ENCODE peak calls at places on chromosomes 1 and 21, in six cellular contexts. X is tibial nerve, L is heart left ventricle, B is uterus, O is Panc1, M is ovary. P is an unnamed sample.

GRCh38 chr1:51341876-51342496 is 11.6 kb upstream of the TTC39A start:
- DNase-seq in X (no peak), L (no peak), B (no peak), O (no peak), M (no peak), P (no peak)

GRCh38 chr1:160522622-160523345 is at the start of gene SLAMF6:
- DNase-seq in X (no peak), L (no peak), B (no peak), O (no peak), M (no peak), P (no peak)

GRCh38 chr1:110337704-110338199 is 1.4 kb upstream of the RBM15 start:
- DNase-seq in X (peak; percentile 16), L (peak; percentile 32), B (peak; percentile 32), O (no peak), M (peak; percentile 24), P (peak; percentile 48)

GRCh38 chr1:172903581-172904220 is 147.0 kb downstream of the TNFSF18 start:
- DNase-seq in X (no peak), L (no peak), B (no peak), O (no peak), M (no peak), P (no peak)

GRCh38 chr1:24105368-24106160 is 6.4 kb downstream of the MYOM3 start:
- DNase-seq in X (no peak), L (no peak), B (no peak), O (no peak), M (no peak), P (no peak)

GRCh38 chr1:29632436-29633270 is 396.3 kb downstream of the PTPRU start:
- DNase-seq in X (no peak), L (no peak), B (no peak), O (no peak), M (no peak), P (no peak)

GRCh38 chr1:241990040-241990439 is 8.9 kb downstream of the MAP1LC3C start:
- DNase-seq in X (peak; percentile 87), L (peak; percentile 73), B (peak; percentile 90), O (no peak), M (peak; percentile 88), P (peak; percentile 76)

GRCh38 chr1:8347635-8348034 is 29.7 kb downstream of the SLC45A1 start:
- DNase-seq in X (no peak), L (no peak), B (peak; percentile 22), O (no peak), M (no peak), P (no peak)

GRCh38 chr1:159261311-159261710 is 40.8 kb upstream of the FCER1A start:
- DNase-seq in X (no peak), L (no peak), B (no peak), O (no peak), M (no peak), P (no peak)

GRCh38 chr1:223421676-223422075 is 28.5 kb downstream of the CCDC185 start:
- DNase-seq in X (no peak), L (no peak), B (no peak), O (no peak), M (no peak), P (no peak)

GRCh38 chr1:80731241-80731894 is 1069.4 kb upstream of the ADGRL2 start:
- DNase-seq in X (no peak), L (no peak), B (no peak), O (no peak), M (no peak), P (peak; percentile 17)

GRCh38 chr1:18581420-18581880 is 49.2 kb upstream of the PAX7 start:
- DNase-seq in X (peak; percentile 16), L (no peak), B (no peak), O (no peak), M (no peak), P (peak; percentile 23)

GRCh38 chr1:34924759-34925555 is 4.5 kb downstream of the DLGAP3 start:
- DNase-seq in X (peak; percentile 49), L (peak; percentile 60), B (peak; percentile 55), O (no peak), M (peak; percentile 60), P (peak; percentile 64)

GRCh38 chr1:42680921-42681683 is 1.1 kb upstream of the YBX1 start:
- DNase-seq in X (no peak), L (no peak), B (no peak), O (no peak), M (no peak), P (no peak)

GRCh38 chr1:56359036-56359435 is 220.3 kb downstream of the PLPP3 start:
- DNase-seq in X (no peak), L (no peak), B (no peak), O (no peak), M (no peak), P (no peak)

GRCh38 chr1:201226859-201227488 is 36.4 kb downstream of the IGFN1 start:
- DNase-seq in X (no peak), L (no peak), B (peak; percentile 10), O (no peak), M (no peak), P (no peak)

GRCh38 chr1:53482441-53483153 is 23.4 kb downstream of the DMRTB1 start:
- DNase-seq in X (no peak), L (no peak), B (no peak), O (no peak), M (no peak), P (no peak)

GRCh38 chr1:32128971-32129370 is 21.1 kb downstream of the KPNA6 start:
- DNase-seq in X (no peak), L (no peak), B (no peak), O (no peak), M (no peak), P (no peak)

GRCh38 chr1:33410091-33410701 is 20.7 kb downstream of the PHC2 start:
- DNase-seq in X (no peak), L (peak; percentile 29), B (no peak), O (no peak), M (no peak), P (no peak)

GRCh38 chr1:44328767-44329416 is 26.2 kb downstream of the ERI3 start:
- DNase-seq in X (no peak), L (no peak), B (no peak), O (no peak), M (no peak), P (no peak)

GRCh38 chr1:35577071-35577998 is 4.2 kb downstream of the TFAP2E start:
- DNase-seq in X (peak; percentile 22), L (no peak), B (no peak), O (no peak), M (no peak), P (no peak)

GRCh38 chr21:37450385-37451044 is 83.9 kb downstream of the DYRK1A start:
- DNase-seq in X (no peak), L (no peak), B (no peak), O (no peak), M (no peak), P (no peak)

GRCh38 chr1:103056423-103056822 is 51.9 kb downstream of the COL11A1 start:
- DNase-seq in X (no peak), L (no peak), B (no peak), O (no peak), M (no peak), P (no peak)

GRCh38 chr1:158864595-158864994 is 33.4 kb downstream of the MNDA start:
- DNase-seq in X (no peak), L (no peak), B (no peak), O (no peak), M (no peak), P (no peak)

GRCh38 chr1:153531638-153532037 is 4.2 kb downstream of the S100A6 start:
- DNase-seq in X (no peak), L (no peak), B (no peak), O (no peak), M (no peak), P (no peak)

GRCh38 chr1:245742891-245743290 is 588.1 kb downstream of the KIF26B start:
- DNase-seq in X (no peak), L (no peak), B (no peak), O (no peak), M (no peak), P (no peak)

GRCh38 chr1:58885998-58886397 is 102.2 kb upstream of the JUN start:
- DNase-seq in X (peak; percentile 62), L (no peak), B (no peak), O (no peak), M (peak; percentile 30), P (no peak)

GRCh38 chr1:228280106-228280901 is 72.5 kb downstream of the OBSCN start:
- DNase-seq in X (no peak), L (no peak), B (no peak), O (no peak), M (no peak), P (no peak)

GRCh38 chr1:228283043-228283371 is 75.2 kb downstream of the OBSCN start:
- DNase-seq in X (no peak), L (no peak), B (peak; percentile 8), O (no peak), M (no peak), P (no peak)

GRCh38 chr1:228282329-228283042 is 74.6 kb downstream of the OBSCN start:
- DNase-seq in X (no peak), L (no peak), B (no peak), O (no peak), M (no peak), P (peak; percentile 31)

GRCh38 chr1:228280961-228281591 is 73.2 kb downstream of the OBSCN start:
- DNase-seq in X (no peak), L (no peak), B (peak; percentile 12), O (no peak), M (no peak), P (no peak)

GRCh38 chr1:228281631-228282328 is 73.9 kb downstream of the OBSCN start:
- DNase-seq in X (no peak), L (no peak), B (no peak), O (no peak), M (no peak), P (no peak)
- H3K9me3 ChIP-seq in X (no peaks in the 10 kb centered on the region), L (no peaks in the 10 kb centered on the region), B (no peaks in the 10 kb centered on the region), O (no peaks in the 10 kb centered on the region), M (no peaks in the 10 kb centered on the region), P (no peaks in the 10 kb centered on the region)

GRCh38 chr1:67748147-67748546 is 63.1 kb downstream of the GADD45A start:
- DNase-seq in X (no peak), L (no peak), B (no peak), O (no peak), M (no peak), P (no peak)
- H3K4me1 ChIP-seq in X (peaks cover 31% of the 10 kb centered on the region), L (peaks cover 15% of the 10 kb centered on the region), B (no peaks in the 10 kb centered on the region), O (peaks cover 52% of the 10 kb centered on the region), M (peaks cover 19% of the 10 kb centered on the region), P (peaks cover 5% of the 10 kb centered on the region)

GRCh38 chr1:88029899-88030298 is 654.2 kb upstream of the PKN2 start:
- DNase-seq in X (no peak), L (no peak), B (no peak), O (no peak), M (no peak), P (no peak)
- TF ChIP-seq CTCF in X (no peak), L (no peak), B (no peak), O (no peak), M (no peak), P (no peak)

DNA sequence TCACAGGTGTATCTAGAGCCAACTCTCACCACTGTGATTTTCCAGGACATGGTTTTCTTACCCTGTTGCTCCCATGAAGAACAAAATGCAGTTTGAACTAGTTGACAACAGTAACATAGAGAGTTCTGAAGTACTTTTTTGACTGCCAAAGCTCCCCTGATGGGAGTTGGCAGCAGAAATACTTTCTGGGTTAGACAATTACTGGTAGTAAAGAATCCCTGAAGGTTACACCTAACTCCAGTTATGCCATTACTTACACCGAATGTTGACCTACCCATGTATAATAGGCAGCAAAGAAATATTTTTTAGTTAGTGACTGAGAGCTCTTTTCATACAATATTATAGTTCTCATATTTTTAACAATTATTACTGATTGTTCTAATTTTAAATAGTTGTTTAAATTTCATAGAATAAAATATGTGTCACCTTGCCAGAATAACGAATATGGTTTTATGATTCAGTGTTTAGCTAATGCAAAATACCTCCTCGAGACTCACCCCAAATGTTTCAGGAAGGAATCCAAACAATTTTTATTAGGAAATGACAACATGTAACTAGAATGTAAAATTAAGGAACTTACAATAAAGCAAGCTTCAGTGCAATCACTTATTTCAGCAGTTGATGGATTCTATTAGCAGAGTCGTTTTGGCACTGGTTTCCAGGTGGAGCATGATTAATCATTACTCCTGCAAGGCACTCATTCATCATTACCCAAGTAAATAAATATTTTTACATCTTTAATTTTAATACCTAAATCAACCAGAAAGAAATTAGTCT is 237.6 kb downstream of the MRPL39 start:
- DNase-seq in X (no peak), L (no peak), B (no peak), O (no peak), M (no peak), P (no peak)
- H3K9me3 ChIP-seq in X (no peaks in the 10 kb centered on the region), L (no peaks in the 10 kb centered on the region), B (no peaks in the 10 kb centered on the region), O (no peaks in the 10 kb centered on the region), M (no peaks in the 10 kb centered on the region), P (no peaks in the 10 kb centered on the region)